ENCODE peak calls at places on chromosome 19, in five cellular contexts. E is neural progenitor cell, L is breast epithelium, O is stomach, P is mucosa of descending colon. V is an unnamed sample.

GRCh38 chr19:30406220-30406944 is 34.2 kb downstream of the ZNF536 start:
- DNase-seq in E (peak; percentile 58), L (no peak), O (no peak), P (no peak), V (no peak)

GRCh38 chr19:14102102-14102696 is 11.6 kb upstream of the SAMD1 start:
- DNase-seq in E (no peak), L (no peak), O (no peak), P (no peak), V (no peak)

GRCh38 chr19:18460313-18460712 is 22.4 kb upstream of the ISYNA1 start:
- DNase-seq in E (no peak), L (no peak), O (peak; percentile 63), P (peak; percentile 70), V (no peak)

GRCh38 chr19:18274776-18275356 is 614 bp upstream of the IQCN start:
- DNase-seq in E (no peak), L (peak; percentile 89), O (peak; percentile 89), P (peak; percentile 94), V (peak; percentile 85)

GRCh38 chr19:34555447-34555846 is 73.9 kb downstream of the WTIP start:
- DNase-seq in E (peak; percentile 33), L (no peak), O (no peak), P (no peak), V (no peak)

GRCh38 chr19:11152318-11153062 is 3.1 kb downstream of the SPC24 start:
- DNase-seq in E (no peak), L (peak; percentile 84), O (peak; percentile 87), P (peak; percentile 73), V (no peak)

GRCh38 chr19:49421878-49422202 is 1.4 kb downstream of the PTH2 start:
- DNase-seq in E (no peak), L (no peak), O (no peak), P (no peak), V (no peak)

GRCh38 chr19:44576843-44577565 is 36.4 kb upstream of the IGSF23 start:
- DNase-seq in E (peak; percentile 58), L (no peak), O (peak; percentile 56), P (no peak), V (no peak)

GRCh38 chr19:10420444-10421239 is at the start of gene PDE4A:
- DNase-seq in E (peak; percentile 70), L (no peak), O (no peak), P (no peak), V (no peak)

DNA sequence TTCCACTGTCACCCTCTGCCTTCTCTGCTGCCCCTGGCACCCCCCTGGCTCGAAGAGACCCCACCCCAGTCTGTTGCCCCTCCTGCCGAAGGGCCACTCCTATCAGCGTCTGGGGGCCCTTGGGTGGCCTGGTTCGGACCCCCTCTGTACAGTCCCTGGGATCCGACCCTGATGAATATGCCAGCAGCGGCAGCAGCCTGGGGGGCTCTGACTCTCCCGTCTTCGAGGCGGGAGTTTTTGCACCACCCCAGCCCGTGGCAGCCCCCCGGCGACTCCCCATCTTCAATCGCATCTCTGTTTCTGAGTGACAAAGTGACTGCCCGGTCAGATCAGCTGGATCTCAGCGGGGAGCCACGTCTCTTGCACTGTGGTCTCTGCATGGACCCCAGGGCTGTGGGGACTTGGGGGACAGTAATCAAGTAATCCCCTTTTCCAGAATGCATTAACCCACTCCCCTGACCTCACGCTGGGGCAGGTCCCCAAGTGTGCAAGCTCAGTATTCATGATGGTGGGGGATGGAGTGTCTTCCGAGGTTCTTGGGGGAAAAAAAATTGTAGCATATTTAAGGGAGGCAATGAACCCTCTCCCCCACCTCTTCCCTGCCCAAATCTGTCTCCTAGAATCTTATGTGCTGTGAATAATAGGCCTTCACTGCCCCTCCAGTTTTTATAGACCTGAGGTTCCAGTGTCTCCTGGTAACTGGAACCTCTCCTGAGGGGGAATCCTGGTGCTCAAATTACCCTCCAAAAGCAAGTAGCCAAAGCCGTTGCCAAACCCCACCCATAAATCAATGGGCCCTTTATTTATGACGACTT is 2.0 kb downstream of the ZFP36 start:
- DNase-seq in E (peak; percentile 26), L (peak; percentile 71), O (no peak), P (no peak), V (no peak)
- H3K4me1 ChIP-seq in E (peaks cover 22% of the 10 kb centered on the region), L (peaks cover 13% of the 10 kb centered on the region), O (peaks cover 74% of the 10 kb centered on the region), P (peaks cover 39% of the 10 kb centered on the region), V (peaks cover 33% of the 10 kb centered on the region)

GRCh38 chr19:33102893-33103292 is 21.9 kb downstream of the GPATCH1 start:
- DNase-seq in E (no peak), L (no peak), O (no peak), P (no peak), V (no peak)
- TF ChIP-seq CTCF in E (no peak), L (no peak), O (no peak), P (no peak), V (no peak)

DNA sequence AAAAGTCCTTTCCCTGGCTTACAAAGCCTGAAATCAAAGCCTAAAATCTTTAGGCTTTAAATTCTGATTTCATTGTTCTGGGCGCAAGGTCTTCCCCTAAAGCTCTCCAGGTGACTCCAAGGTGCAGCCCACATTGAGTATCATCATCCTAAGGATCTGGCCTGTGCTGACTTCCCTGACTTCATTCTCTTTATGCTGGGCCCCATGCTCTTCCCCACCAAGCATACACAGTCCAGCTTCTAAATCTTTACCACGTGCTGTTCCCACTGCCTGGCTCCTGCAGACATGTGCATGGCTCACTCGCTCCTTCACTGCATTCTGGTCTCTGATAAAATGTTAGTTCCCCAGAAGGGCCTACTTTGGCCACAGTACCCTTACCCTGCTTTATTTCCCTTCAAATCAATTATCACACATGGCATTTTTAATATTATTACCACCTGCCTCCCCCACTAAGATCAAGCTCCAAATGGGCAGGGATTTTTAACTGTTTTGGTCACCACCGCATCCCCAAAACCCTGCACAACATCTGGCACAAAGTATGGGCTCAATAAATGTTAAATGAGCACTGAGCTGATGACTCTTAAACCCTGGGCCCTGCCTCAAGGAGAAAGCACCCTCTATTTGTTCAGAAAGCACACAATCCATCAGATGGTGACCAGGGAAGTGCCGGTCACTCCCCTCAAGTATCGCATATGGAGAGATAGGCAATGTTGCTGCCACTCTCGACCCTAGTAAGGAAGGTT is 3.3 kb downstream of the FBL start:
- DNase-seq in E (no peak), L (no peak), O (no peak), P (no peak), V (no peak)
- H3K4me1 ChIP-seq in E (peaks cover 28% of the 10 kb centered on the region), L (peaks cover 7% of the 10 kb centered on the region), O (peaks cover 36% of the 10 kb centered on the region), P (peaks cover 24% of the 10 kb centered on the region), V (peaks cover 32% of the 10 kb centered on the region)

DNA sequence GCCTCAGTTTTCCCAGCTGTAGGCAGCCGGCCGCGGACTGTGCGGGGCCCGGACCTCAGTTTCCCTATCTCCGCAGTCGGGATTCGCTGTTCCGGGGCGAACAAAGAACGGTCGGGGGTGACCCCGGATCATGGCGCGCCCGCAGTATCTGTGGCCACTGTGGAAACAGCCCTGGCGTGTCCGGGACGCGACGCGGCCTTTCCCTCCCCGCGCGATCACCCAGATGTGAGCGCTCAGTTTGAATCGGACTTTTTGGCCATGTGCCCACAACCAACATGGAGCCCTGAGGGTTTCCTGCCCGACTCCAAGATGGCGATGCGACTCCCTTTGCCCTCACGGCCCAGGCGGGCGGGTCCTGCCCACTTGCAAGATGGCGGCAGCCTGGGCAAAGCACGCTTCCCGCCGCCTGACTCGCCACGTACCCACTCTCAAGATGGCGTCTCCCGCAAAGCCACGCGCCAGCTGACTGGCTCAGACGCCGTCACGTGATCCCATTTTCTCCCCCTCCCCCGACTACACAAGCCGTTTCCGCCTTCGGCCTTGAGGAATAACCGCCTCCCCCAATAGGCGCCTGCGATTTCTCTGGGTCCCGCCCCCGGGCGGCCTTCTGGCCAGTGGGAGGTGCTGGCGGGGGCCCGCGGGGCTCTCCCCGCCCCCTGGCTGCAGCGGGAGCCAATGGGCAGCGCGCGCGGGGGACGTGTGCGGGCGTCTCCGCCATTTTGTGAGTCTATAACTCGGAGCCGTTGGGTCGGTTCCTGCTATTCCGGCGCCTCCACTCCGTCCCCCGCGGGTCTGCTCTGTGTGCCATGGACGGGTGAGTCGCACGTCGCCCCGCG is at the start of gene PTBP1:
- DNase-seq in E (peak; percentile 100), L (peak; percentile 100), O (peak; percentile 100), P (peak; percentile 100), V (peak; percentile 100)
- TF ChIP-seq CTCF in E (no peak), L (no peak), O (peak; percentile 46), P (no peak), V (peak; percentile 13)

V was measured in upper lobe of right lung.